ENCODE peak calls at places on chromosomes 12 and 14, in six cellular contexts. One of them, this sample, is unnamed. For H3K4me1 and H3K36me3, the result is how much of the 10 kb centered on the place peaks cover.

GRCh38 chr14:21913759-21914158 is 240.1 kb upstream of the OR4E1 start:
- DNase-seq in astrocyte: peak
- DNase-seq in iPS DF 6.9: peak
- DNase-seq in CD8-positive, alpha-beta memory T cell: peak
- DNase-seq in heart right ventricle: no peak
- DNase-seq in upper lobe of right lung: no peak
- DNase-seq in this sample: peak

GRCh38 chr12:105385141-105385540 is 54.6 kb downstream of the C12orf75 start:
- DNase-seq in astrocyte: peak
- DNase-seq in iPS DF 6.9: no peak
- DNase-seq in CD8-positive, alpha-beta memory T cell: no peak
- DNase-seq in heart right ventricle: no peak
- DNase-seq in upper lobe of right lung: no peak
- DNase-seq in this sample: no peak

GRCh38 chr12:3533703-3534386 is 42.8 kb downstream of the PRMT8 start:
- DNase-seq in astrocyte: no peak
- DNase-seq in iPS DF 6.9: no peak
- DNase-seq in CD8-positive, alpha-beta memory T cell: no peak
- DNase-seq in heart right ventricle: peak
- DNase-seq in upper lobe of right lung: no peak
- DNase-seq in this sample: no peak

GRCh38 chr12:105110851-105111250 is 3.3 kb downstream of the WASHC4 start:
- DNase-seq in astrocyte: no peak
- DNase-seq in iPS DF 6.9: no peak
- DNase-seq in CD8-positive, alpha-beta memory T cell: no peak
- DNase-seq in heart right ventricle: no peak
- DNase-seq in upper lobe of right lung: no peak
- DNase-seq in this sample: no peak

GRCh38 chr12:89140580-89141236 is 211.6 kb downstream of the DUSP6 start:
- DNase-seq in astrocyte: peak
- DNase-seq in iPS DF 6.9: no peak
- DNase-seq in CD8-positive, alpha-beta memory T cell: no peak
- DNase-seq in heart right ventricle: peak
- DNase-seq in upper lobe of right lung: no peak
- DNase-seq in this sample: no peak

GRCh38 chr12:12784911-12785814 is at the start of gene APOLD1:
- DNase-seq in astrocyte: no peak
- DNase-seq in iPS DF 6.9: no peak
- DNase-seq in CD8-positive, alpha-beta memory T cell: no peak
- DNase-seq in heart right ventricle: peak
- DNase-seq in upper lobe of right lung: no peak
- DNase-seq in this sample: no peak

GRCh38 chr12:28079539-28079938 is 107.0 kb upstream of the PTHLH start:
- DNase-seq in astrocyte: no peak
- DNase-seq in iPS DF 6.9: no peak
- DNase-seq in CD8-positive, alpha-beta memory T cell: no peak
- DNase-seq in heart right ventricle: no peak
- DNase-seq in upper lobe of right lung: no peak
- DNase-seq in this sample: no peak

GRCh38 chr12:23376238-23376637 is 573.2 kb downstream of the SOX5 start:
- DNase-seq in astrocyte: no peak
- DNase-seq in iPS DF 6.9: peak
- DNase-seq in CD8-positive, alpha-beta memory T cell: no peak
- DNase-seq in heart right ventricle: no peak
- DNase-seq in upper lobe of right lung: no peak
- DNase-seq in this sample: no peak

GRCh38 chr12:89350661-89351488 is 1.4 kb downstream of the DUSP6 start:
- DNase-seq in astrocyte: no peak
- DNase-seq in iPS DF 6.9: no peak
- DNase-seq in CD8-positive, alpha-beta memory T cell: peak
- DNase-seq in heart right ventricle: peak
- DNase-seq in upper lobe of right lung: peak
- DNase-seq in this sample: no peak

GRCh38 chr12:58540480-58541299 is 379.6 kb downstream of the LRIG3 start:
- DNase-seq in astrocyte: peak
- DNase-seq in iPS DF 6.9: peak
- DNase-seq in CD8-positive, alpha-beta memory T cell: no peak
- DNase-seq in heart right ventricle: peak
- DNase-seq in upper lobe of right lung: peak
- DNase-seq in this sample: peak

GRCh38 chr12:124771462-124772361 is 92.0 kb downstream of the SCARB1 start:
- DNase-seq in astrocyte: peak
- DNase-seq in iPS DF 6.9: peak
- DNase-seq in CD8-positive, alpha-beta memory T cell: peak
- DNase-seq in heart right ventricle: peak
- DNase-seq in upper lobe of right lung: peak
- DNase-seq in this sample: peak

GRCh38 chr14:104604461-104605449 is at the start of gene TMEM179:
- DNase-seq in astrocyte: no peak
- DNase-seq in iPS DF 6.9: peak
- DNase-seq in CD8-positive, alpha-beta memory T cell: no peak
- DNase-seq in heart right ventricle: no peak
- DNase-seq in upper lobe of right lung: no peak
- DNase-seq in this sample: peak

GRCh38 chr12:132524405-132524804 is 34.5 kb downstream of the FBRSL1 start:
- DNase-seq in astrocyte: peak
- DNase-seq in iPS DF 6.9: no peak
- DNase-seq in CD8-positive, alpha-beta memory T cell: no peak
- DNase-seq in heart right ventricle: no peak
- DNase-seq in upper lobe of right lung: no peak
- DNase-seq in this sample: no peak

GRCh38 chr12:42182394-42182793 is 37.7 kb upstream of the GXYLT1 start:
- DNase-seq in astrocyte: no peak
- DNase-seq in iPS DF 6.9: no peak
- DNase-seq in CD8-positive, alpha-beta memory T cell: no peak
- DNase-seq in heart right ventricle: no peak
- DNase-seq in upper lobe of right lung: no peak
- DNase-seq in this sample: no peak

GRCh38 chr14:72682188-72682587 is 211.7 kb downstream of the DPF3 start:
- DNase-seq in astrocyte: no peak
- DNase-seq in iPS DF 6.9: no peak
- DNase-seq in CD8-positive, alpha-beta memory T cell: no peak
- DNase-seq in heart right ventricle: no peak
- DNase-seq in upper lobe of right lung: no peak
- DNase-seq in this sample: no peak

GRCh38 chr14:56491299-56492285 is 88.0 kb upstream of the TMEM260 start:
- DNase-seq in astrocyte: peak
- DNase-seq in iPS DF 6.9: peak
- DNase-seq in CD8-positive, alpha-beta memory T cell: peak
- DNase-seq in heart right ventricle: no peak
- DNase-seq in upper lobe of right lung: no peak
- DNase-seq in this sample: peak

GRCh38 chr12:34398706-34399630 is 376.7 kb downstream of the ALG10 start:
- DNase-seq in astrocyte: no peak
- DNase-seq in iPS DF 6.9: no peak
- DNase-seq in CD8-positive, alpha-beta memory T cell: no peak
- DNase-seq in heart right ventricle: peak
- DNase-seq in upper lobe of right lung: peak
- DNase-seq in this sample: no peak

GRCh38 chr14:92607251-92607650 is 93.7 kb downstream of the RIN3 start:
- DNase-seq in astrocyte: no peak
- DNase-seq in iPS DF 6.9: no peak
- DNase-seq in CD8-positive, alpha-beta memory T cell: no peak
- DNase-seq in heart right ventricle: no peak
- DNase-seq in upper lobe of right lung: no peak
- DNase-seq in this sample: no peak
- H3K4me1 ChIP-seq in astrocyte: under half
- H3K4me1 ChIP-seq in iPS DF 6.9: under half
- H3K4me1 ChIP-seq in CD8-positive, alpha-beta memory T cell: under half
- H3K4me1 ChIP-seq in heart right ventricle: under half
- H3K4me1 ChIP-seq in upper lobe of right lung: under half
- H3K4me1 ChIP-seq in this sample: under half

DNA sequence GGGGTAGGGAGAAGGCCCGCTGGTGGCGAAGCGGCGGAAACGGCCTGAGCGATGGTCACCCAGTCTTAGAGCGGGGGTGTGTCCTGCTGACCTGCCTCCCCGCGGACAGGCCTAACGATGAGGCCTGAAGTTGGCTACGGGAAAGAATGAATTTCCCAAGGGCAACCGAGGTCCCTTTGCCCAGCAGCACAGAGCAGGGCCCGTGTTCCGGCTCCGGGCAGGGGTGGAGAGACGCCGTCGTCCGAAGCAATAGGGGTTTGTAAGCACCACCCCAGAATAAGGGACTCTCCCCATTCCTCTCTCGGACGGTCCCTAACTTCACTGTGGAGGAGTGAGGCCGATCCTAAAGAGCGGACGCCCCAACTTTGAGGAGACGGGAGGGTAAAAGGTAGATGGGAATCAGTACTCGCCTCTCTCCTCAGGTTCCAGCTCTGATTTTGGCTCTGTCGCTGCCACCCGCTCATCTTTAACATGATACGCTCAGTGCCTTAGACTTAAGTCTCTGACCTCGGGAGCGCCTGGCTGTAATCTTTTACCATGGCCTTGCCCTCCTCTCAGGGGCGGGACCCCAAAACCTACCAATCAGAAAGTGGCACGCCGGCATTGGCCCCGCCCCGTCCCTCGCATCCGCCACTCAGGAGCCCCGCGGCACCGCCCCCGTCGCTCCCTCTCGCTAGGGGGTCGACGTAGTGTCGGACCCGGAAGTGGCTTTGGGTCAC is at the start of gene DDIT3:
- DNase-seq in astrocyte: peak
- DNase-seq in iPS DF 6.9: peak
- DNase-seq in CD8-positive, alpha-beta memory T cell: peak
- DNase-seq in heart right ventricle: peak
- DNase-seq in upper lobe of right lung: peak
- DNase-seq in this sample: peak
- H3K36me3 ChIP-seq in astrocyte: under half
- H3K36me3 ChIP-seq in iPS DF 6.9: under half
- H3K36me3 ChIP-seq in CD8-positive, alpha-beta memory T cell: under half
- H3K36me3 ChIP-seq in heart right ventricle: under half
- H3K36me3 ChIP-seq in upper lobe of right lung: under half
- H3K36me3 ChIP-seq in this sample: half or more

GRCh38 chr12:62371661-62372060 is 95.0 kb upstream of the MON2 start:
- DNase-seq in astrocyte: peak
- DNase-seq in iPS DF 6.9: no peak
- DNase-seq in CD8-positive, alpha-beta memory T cell: no peak
- DNase-seq in heart right ventricle: no peak
- DNase-seq in upper lobe of right lung: no peak
- DNase-seq in this sample: no peak
- H3K4me3 ChIP-seq in astrocyte: no peak
- H3K4me3 ChIP-seq in iPS DF 6.9: no peak
- H3K4me3 ChIP-seq in CD8-positive, alpha-beta memory T cell: no peak
- H3K4me3 ChIP-seq in heart right ventricle: no peak
- H3K4me3 ChIP-seq in upper lobe of right lung: no peak
- H3K4me3 ChIP-seq in this sample: no peak

DNA sequence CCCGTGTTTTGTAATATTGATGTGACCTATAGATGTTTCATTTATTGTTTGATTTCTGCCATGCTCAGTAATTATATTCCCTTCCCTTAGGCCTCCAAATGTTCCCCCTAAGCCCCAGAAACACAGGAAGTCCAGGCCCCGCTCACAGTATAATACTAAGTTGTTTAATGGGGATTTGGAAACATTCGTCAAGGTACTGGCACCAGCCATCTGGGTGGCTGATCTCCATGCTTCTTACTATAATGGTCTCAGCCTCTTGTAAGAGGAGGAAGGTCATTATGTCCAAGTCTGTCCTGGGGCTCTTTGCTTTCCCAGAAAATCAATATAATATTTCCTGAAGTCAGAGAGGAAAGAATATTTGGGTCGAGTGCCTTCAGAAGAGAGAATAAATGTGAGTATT is 130.9 kb downstream of the KICS2 start:
- DNase-seq in astrocyte: no peak
- DNase-seq in iPS DF 6.9: no peak
- DNase-seq in CD8-positive, alpha-beta memory T cell: no peak
- DNase-seq in heart right ventricle: no peak
- DNase-seq in upper lobe of right lung: no peak
- DNase-seq in this sample: no peak
- H3K4me1 ChIP-seq in astrocyte: under half
- H3K4me1 ChIP-seq in iPS DF 6.9: under half
- H3K4me1 ChIP-seq in CD8-positive, alpha-beta memory T cell: under half
- H3K4me1 ChIP-seq in heart right ventricle: under half
- H3K4me1 ChIP-seq in upper lobe of right lung: under half
- H3K4me1 ChIP-seq in this sample: under half

GRCh38 chr12:50477241-50477832 is 27.4 kb upstream of the DIP2B start:
- DNase-seq in astrocyte: no peak
- DNase-seq in iPS DF 6.9: no peak
- DNase-seq in CD8-positive, alpha-beta memory T cell: no peak
- DNase-seq in heart right ventricle: no peak
- DNase-seq in upper lobe of right lung: no peak
- DNase-seq in this sample: no peak
- H3K36me3 ChIP-seq in astrocyte: under half
- H3K36me3 ChIP-seq in iPS DF 6.9: under half
- H3K36me3 ChIP-seq in CD8-positive, alpha-beta memory T cell: under half
- H3K36me3 ChIP-seq in heart right ventricle: half or more
- H3K36me3 ChIP-seq in upper lobe of right lung: half or more
- H3K36me3 ChIP-seq in this sample: under half

DNA sequence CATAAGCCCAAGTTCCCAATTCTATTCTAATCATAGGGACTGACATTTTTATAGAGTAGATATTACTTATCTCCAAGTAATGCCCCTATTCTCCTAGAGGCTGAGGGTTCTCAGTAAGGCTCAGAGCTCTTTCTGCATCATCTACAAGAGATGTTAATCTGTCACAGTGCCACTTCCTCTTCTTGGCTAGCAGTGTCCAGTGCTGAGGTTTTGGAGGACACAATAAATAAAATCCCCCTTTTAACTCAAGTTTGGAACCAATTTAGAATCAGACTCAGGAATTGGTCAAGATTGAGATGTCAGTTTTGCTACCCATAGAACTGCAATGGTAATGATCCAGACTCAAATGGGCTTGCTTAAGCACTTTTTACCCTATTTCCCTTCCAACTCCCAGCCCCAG is 154.1 kb upstream of the ARID2 start:
- DNase-seq in astrocyte: no peak
- DNase-seq in iPS DF 6.9: no peak
- DNase-seq in CD8-positive, alpha-beta memory T cell: no peak
- DNase-seq in heart right ventricle: no peak
- DNase-seq in upper lobe of right lung: no peak
- DNase-seq in this sample: no peak
- H3K4me3 ChIP-seq in astrocyte: no peak
- H3K4me3 ChIP-seq in iPS DF 6.9: no peak
- H3K4me3 ChIP-seq in CD8-positive, alpha-beta memory T cell: no peak
- H3K4me3 ChIP-seq in heart right ventricle: no peak
- H3K4me3 ChIP-seq in upper lobe of right lung: no peak
- H3K4me3 ChIP-seq in this sample: no peak